ENCODE peak calls at places on chromosome X, in eight cellular contexts. V, I, B, E, A, J, H and D are unnamed samples.

GRCh38 chrX:9378980-9379696 is 85.7 kb upstream of the TBL1X start:
- DNase-seq in J (no peak), V (no peak), B (no peak), A (no peak), H (no peak), I (no peak), E (no peak), D (no peak)

GRCh38 chrX:149641432-149641831 is 9.8 kb upstream of the TMEM185A start:
- DNase-seq in A (no peak), H (no peak), E (no peak), I (no peak), V (no peak), J (no peak), B (no peak), D (no peak)

GRCh38 chrX:49264460-49264859 is at the start of gene FOXP3:
- DNase-seq in H (no peak), I (no peak), A (no peak), E (no peak), V (no peak), J (no peak), B (no peak), D (no peak)

GRCh38 chrX:149493567-149494562 is 11.2 kb downstream of the IDS start:
- DNase-seq in A (peak; percentile 37), H (no peak), V (no peak), J (no peak), B (no peak), E (no peak), I (no peak), D (no peak)

GRCh38 chrX:46865281-46865680 is 28.4 kb downstream of the RP2 start:
- DNase-seq in E (no peak), A (no peak), I (no peak), H (no peak), J (no peak), V (no peak), B (no peak), D (no peak)

GRCh38 chrX:3129256-3129655 is 88.0 kb downstream of the ARSF start:
- DNase-seq in A (no peak), J (no peak), H (no peak), E (no peak), V (no peak), I (no peak), B (no peak), D (no peak)

GRCh38 chrX:20711366-20711765 is 444.7 kb upstream of the RPS6KA3 start:
- DNase-seq in E (no peak), H (no peak), J (no peak), A (no peak), B (no peak), I (no peak), V (no peak), D (no peak)

GRCh38 chrX:73916931-73917657 is 354.1 kb downstream of the CHIC1 start:
- DNase-seq in B (no peak), V (no peak), J (no peak), I (no peak), E (no peak), A (no peak), H (no peak), D (no peak)

GRCh38 chrX:69615779-69616519 is at the start of gene EDA:
- DNase-seq in B (peak; percentile 85), H (peak; percentile 87), J (peak; percentile 80), V (peak; percentile 91), I (peak; percentile 19), A (peak; percentile 87), E (peak; percentile 88), D (peak; percentile 79)

GRCh38 chrX:12411831-12412230 is 273.6 kb downstream of the FRMPD4 start:
- DNase-seq in H (no peak), V (no peak), A (no peak), E (no peak), J (no peak), B (no peak), I (no peak), D (no peak)

DNA sequence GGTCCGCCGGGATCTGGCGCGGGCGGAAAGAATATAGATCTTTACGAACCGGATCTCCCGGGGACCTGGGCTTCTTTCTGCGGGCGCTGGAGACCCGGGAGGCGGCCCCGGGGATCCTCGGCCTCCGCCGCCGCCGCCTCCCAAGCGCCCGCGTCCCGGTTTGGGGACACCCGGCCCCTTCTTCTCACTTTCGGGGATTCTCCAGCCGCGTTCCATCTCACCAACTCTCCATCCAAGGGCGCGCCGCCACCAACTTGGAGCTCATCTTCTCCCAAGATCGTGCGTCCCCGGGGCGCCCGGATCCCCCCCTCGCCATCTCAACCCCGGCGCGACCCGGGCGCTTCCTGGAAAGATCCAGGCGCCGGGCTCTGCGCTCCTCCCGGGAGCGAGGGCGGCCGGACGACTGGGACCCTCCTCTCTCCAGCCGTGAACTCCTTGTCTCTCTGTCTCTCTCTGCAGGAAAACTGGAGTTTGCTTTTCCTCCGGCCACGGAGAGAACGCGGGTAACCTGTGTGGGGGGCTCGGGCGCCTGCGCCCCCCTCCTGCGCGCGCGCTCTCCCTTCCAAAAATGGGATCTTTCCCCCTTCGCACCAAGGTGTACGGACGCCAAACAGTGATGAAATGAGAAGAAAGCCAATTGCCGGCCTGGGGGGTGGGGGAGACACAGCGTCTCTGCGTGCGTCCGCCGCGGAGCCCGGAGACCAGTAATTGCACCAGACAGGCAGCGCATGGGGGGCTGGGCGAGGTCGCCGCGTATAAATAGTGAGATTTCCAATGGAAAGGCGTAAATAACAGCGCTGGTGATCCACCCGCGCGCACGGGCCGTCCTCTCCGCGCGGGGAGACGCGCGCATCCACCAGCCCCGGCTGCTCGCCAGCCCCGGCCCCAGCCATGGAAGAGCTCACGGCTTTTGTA is at the start of gene SHOX:
- DNase-seq in J (no peak), A (no peak), I (no peak), H (no peak), E (no peak), B (no peak), V (no peak), D (no peak)
- H3K4me3 ChIP-seq in J (no peak within 1 kb of the TSS), A (no peak within 1 kb of the TSS), I (no peak within 1 kb of the TSS), H (no peak within 1 kb of the TSS), E (no peak within 1 kb of the TSS), B (no peak within 1 kb of the TSS), V (no peak within 1 kb of the TSS), D (no peak within 1 kb of the TSS)

GRCh38 chrX:72270316-72270866 is 6.7 kb downstream of the RPS4X start:
- DNase-seq in E (no peak), A (no peak), V (no peak), B (no peak), I (no peak), H (no peak), J (no peak), D (no peak)

GRCh38 chrX:72268601-72269365 is 8.3 kb downstream of the RPS4X start:
- DNase-seq in H (no peak), I (no peak), V (no peak), J (no peak), B (no peak), A (no peak), E (no peak), D (no peak)

GRCh38 chrX:72271812-72272211 is 5.2 kb downstream of the RPS4X start:
- DNase-seq in I (no peak), V (no peak), E (no peak), B (no peak), H (no peak), A (no peak), J (no peak), D (no peak)

GRCh38 chrX:72271091-72271490 is 6.0 kb downstream of the RPS4X start:
- DNase-seq in J (no peak), H (no peak), E (no peak), A (no peak), B (no peak), I (no peak), V (no peak), D (no peak)

DNA sequence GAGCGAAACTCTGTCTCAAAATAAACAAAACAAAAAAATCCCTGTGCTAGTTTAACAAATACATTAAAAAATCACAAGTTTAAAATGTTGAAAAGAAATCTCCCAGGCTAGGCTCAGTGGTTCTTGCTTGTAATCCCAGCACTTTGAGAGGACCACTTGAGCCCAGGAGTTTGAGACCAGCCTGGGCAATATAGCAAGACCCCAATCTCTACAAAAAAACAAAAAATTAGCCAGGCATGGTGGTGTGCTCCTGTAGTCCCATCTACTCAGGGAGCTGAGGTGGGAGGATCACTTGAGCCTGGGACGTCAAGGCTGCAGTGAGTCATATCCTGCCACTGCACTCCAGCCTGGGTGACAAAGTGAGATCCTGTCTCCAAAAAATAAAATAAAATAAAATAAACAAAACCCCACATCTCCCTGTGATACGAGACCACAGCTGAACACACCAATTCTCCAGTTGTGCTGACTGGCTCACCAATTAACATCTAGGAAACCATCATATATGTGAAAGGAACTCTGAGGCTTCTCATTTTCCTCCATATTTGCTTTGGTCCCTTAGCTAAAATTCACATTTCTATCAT is 7.3 kb downstream of the RPS4X start:
- DNase-seq in H (no peak), E (no peak), A (no peak), I (no peak), J (no peak), B (no peak), V (peak; percentile 54), D (no peak)
- H3K36me3 ChIP-seq in H (peaks cover 77% of the 10 kb centered on the region), E (no peaks in the 10 kb centered on the region), A (peaks cover 37% of the 10 kb centered on the region), I (peaks cover 62% of the 10 kb centered on the region), J (peaks cover 52% of the 10 kb centered on the region), B (no peaks in the 10 kb centered on the region), V (peaks cover 4% of the 10 kb centered on the region), D (peaks cover 66% of the 10 kb centered on the region)

DNA sequence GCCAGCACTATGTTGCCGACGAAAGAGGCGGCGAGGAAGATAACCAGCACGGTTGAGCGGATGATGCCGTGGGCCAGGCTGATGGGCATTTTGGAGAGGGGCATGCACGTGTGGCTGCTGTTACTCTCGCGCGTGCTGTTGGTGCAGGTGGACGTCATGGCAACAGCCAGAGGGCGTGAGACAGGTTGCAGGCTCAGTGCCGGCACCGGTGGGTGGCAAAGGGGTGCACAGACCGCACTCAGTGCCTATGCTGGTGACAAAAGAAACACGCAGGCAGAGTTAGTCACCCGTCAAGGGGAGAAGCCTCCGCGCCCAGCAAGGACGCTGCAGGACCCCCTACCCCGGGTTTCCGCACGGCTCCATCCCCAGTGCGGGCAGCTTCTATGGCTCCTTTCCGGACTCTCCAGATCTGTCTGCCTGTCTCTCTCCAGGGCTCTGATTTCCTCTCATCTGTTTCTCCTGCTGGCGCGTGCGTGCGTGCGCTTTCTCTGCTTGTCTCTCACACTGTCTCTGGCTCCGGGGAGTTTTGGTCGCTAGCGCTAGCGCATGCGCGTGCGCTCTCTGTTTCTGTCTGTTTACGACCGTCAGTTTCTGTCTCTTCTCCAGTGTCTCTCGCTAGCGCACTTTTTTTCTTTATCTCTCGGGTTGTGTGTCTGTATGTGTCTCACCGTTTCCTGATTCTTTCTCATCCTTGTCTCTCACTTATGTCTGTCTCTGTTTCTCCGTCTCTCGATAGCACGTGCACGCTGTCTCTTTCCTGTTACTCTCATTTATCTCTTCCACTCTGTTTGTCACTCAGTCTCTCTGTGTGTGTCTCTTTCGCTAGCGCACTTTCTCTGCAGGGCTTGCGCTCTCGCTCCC is 2.0 kb downstream of the GPR101 start:
- DNase-seq in V (no peak), A (no peak), E (no peak), H (no peak), J (no peak), B (no peak), I (peak; percentile 11), D (peak; percentile 11)
- H3K27me3 ChIP-seq in V (no peaks in the 10 kb centered on the region), A (peaks cover 64% of the 10 kb centered on the region), E (no peaks in the 10 kb centered on the region), H (peaks cover 21% of the 10 kb centered on the region), J (peaks cover 12% of the 10 kb centered on the region), B (no peaks in the 10 kb centered on the region), I (peaks cover 18% of the 10 kb centered on the region), D (no peaks in the 10 kb centered on the region)

GRCh38 chrX:153599192-153600031 is 473 bp upstream of the CCNQ start:
- DNase-seq in E (peak; percentile 88), A (peak; percentile 88), B (peak; percentile 88), I (peak; percentile 81), J (peak; percentile 84), V (peak; percentile 94), H (peak; percentile 93), D (peak; percentile 79)
- H3K4me3 ChIP-seq in E (peak overlapping the region; percentile 66), A (peak overlapping the region; percentile 82), B (peak overlapping the region; percentile 56), I (peak overlapping the region; percentile 65), J (peak overlapping the region; percentile 47), V (peak overlapping the region; percentile 29), H (peak overlapping the region; percentile 67), D (peak overlapping the region; percentile 69)